ENCODE peak calls at places on chromosomes 16 and 17, in four cellular contexts. One of them, this sample, is unnamed.

GRCh38 chr17:81130385-81131288 is 34.7 kb upstream of the PVALEF start:
- DNase-seq in pancreas: no peak
- DNase-seq in IMR-90: no peak
- DNase-seq in heart left ventricle: no peak
- DNase-seq in this sample: no peak

GRCh38 chr16:74296465-74297295 is at the start of gene PSMD7:
- DNase-seq in IMR-90: peak; percentile 85
- DNase-seq in pancreas: peak; percentile 90
- DNase-seq in heart left ventricle: peak; percentile 94
- DNase-seq in this sample: peak; percentile 94

GRCh38 chr17:81443269-81443668 is 48.0 kb downstream of the BAHCC1 start:
- DNase-seq in IMR-90: no peak
- DNase-seq in pancreas: no peak
- DNase-seq in heart left ventricle: no peak
- DNase-seq in this sample: no peak

GRCh38 chr17:44203731-44204452 is 4.2 kb upstream of the ATXN7L3 start:
- DNase-seq in heart left ventricle: no peak
- DNase-seq in IMR-90: peak; percentile 31
- DNase-seq in pancreas: no peak
- DNase-seq in this sample: peak; percentile 44

GRCh38 chr17:55264273-55264639 is 504 bp upstream of the HLF start:
- DNase-seq in pancreas: peak; percentile 23
- DNase-seq in heart left ventricle: no peak
- DNase-seq in IMR-90: no peak
- DNase-seq in this sample: no peak

GRCh38 chr16:14549789-14550153 is 80.3 kb downstream of the PARN start:
- DNase-seq in IMR-90: no peak
- DNase-seq in heart left ventricle: peak; percentile 56
- DNase-seq in pancreas: no peak
- DNase-seq in this sample: no peak

GRCh38 chr17:47719411-47720152 is 13.5 kb upstream of the TBX21 start:
- DNase-seq in pancreas: no peak
- DNase-seq in heart left ventricle: no peak
- DNase-seq in IMR-90: peak; percentile 72
- DNase-seq in this sample: peak; percentile 92

GRCh38 chr16:23889189-23889588 is 53.4 kb downstream of the PRKCB start:
- DNase-seq in pancreas: no peak
- DNase-seq in heart left ventricle: no peak
- DNase-seq in IMR-90: no peak
- DNase-seq in this sample: no peak

GRCh38 chr16:20072524-20073202 is 1.0 kb downstream of the GPR139 start:
- DNase-seq in pancreas: no peak
- DNase-seq in heart left ventricle: no peak
- DNase-seq in IMR-90: no peak
- DNase-seq in this sample: no peak

GRCh38 chr17:83173180-83173996 is 94.0 kb downstream of the METRNL start:
- DNase-seq in heart left ventricle: no peak
- DNase-seq in IMR-90: no peak
- DNase-seq in pancreas: no peak
- DNase-seq in this sample: peak; percentile 42

GRCh38 chr17:70278846-70279465 is 109.6 kb downstream of the KCNJ2 start:
- DNase-seq in pancreas: no peak
- DNase-seq in heart left ventricle: no peak
- DNase-seq in IMR-90: peak; percentile 1
- DNase-seq in this sample: no peak

GRCh38 chr17:73340093-73340596 is 28.3 kb upstream of the CDC42EP4 start:
- DNase-seq in IMR-90: peak; percentile 95
- DNase-seq in heart left ventricle: no peak
- DNase-seq in pancreas: no peak
- DNase-seq in this sample: peak; percentile 93

GRCh38 chr16:70466812-70467090 is 12.4 kb downstream of the FCSK start:
- DNase-seq in pancreas: no peak
- DNase-seq in heart left ventricle: no peak
- DNase-seq in IMR-90: no peak
- DNase-seq in this sample: no peak

GRCh38 chr16:31696968-31697743 is 169.5 kb downstream of the AHSP start:
- DNase-seq in pancreas: no peak
- DNase-seq in heart left ventricle: no peak
- DNase-seq in IMR-90: peak; percentile 53
- DNase-seq in this sample: peak; percentile 22

GRCh38 chr16:53651357-53651756 is 52.3 kb downstream of the RPGRIP1L start:
- DNase-seq in heart left ventricle: no peak
- DNase-seq in pancreas: no peak
- DNase-seq in IMR-90: no peak
- DNase-seq in this sample: no peak

GRCh38 chr17:11692688-11693087 is 94.4 kb downstream of the DNAH9 start:
- DNase-seq in IMR-90: no peak
- DNase-seq in pancreas: no peak
- DNase-seq in heart left ventricle: no peak
- DNase-seq in this sample: no peak

GRCh38 chr17:40942553-40942952 is 5.1 kb upstream of the KRT23 start:
- DNase-seq in pancreas: no peak
- DNase-seq in heart left ventricle: no peak
- DNase-seq in IMR-90: no peak
- DNase-seq in this sample: no peak

GRCh38 chr16:28309811-28310311 is 17.5 kb downstream of the SBK1 start:
- DNase-seq in pancreas: no peak
- DNase-seq in heart left ventricle: no peak
- DNase-seq in IMR-90: no peak
- DNase-seq in this sample: no peak

GRCh38 chr17:66996926-66997325 is 32.4 kb downstream of the CACNG4 start:
- DNase-seq in pancreas: no peak
- DNase-seq in heart left ventricle: no peak
- DNase-seq in IMR-90: no peak
- DNase-seq in this sample: no peak

GRCh38 chr16:56970934-56971767 is 9.4 kb downstream of the CETP start:
- DNase-seq in heart left ventricle: no peak
- DNase-seq in IMR-90: peak; percentile 19
- DNase-seq in pancreas: no peak
- DNase-seq in this sample: no peak

GRCh38 chr17:5123343-5124124 is 7.7 kb downstream of the USP6 start:
- DNase-seq in IMR-90: no peak
- DNase-seq in pancreas: peak; percentile 6
- DNase-seq in heart left ventricle: no peak
- DNase-seq in this sample: no peak

GRCh38 chr17:79299349-79299748 is 224.7 kb downstream of the ENGASE start:
- DNase-seq in heart left ventricle: no peak
- DNase-seq in IMR-90: no peak
- DNase-seq in pancreas: no peak
- DNase-seq in this sample: no peak

GRCh38 chr16:27228621-27229501 is 25.5 kb downstream of the KDM8 start:
- DNase-seq in heart left ventricle: peak; percentile 59
- DNase-seq in IMR-90: no peak
- DNase-seq in pancreas: peak; percentile 61
- DNase-seq in this sample: no peak

GRCh38 chr17:58289869-58290268 is 9.1 kb upstream of the MPO start:
- DNase-seq in pancreas: no peak
- DNase-seq in IMR-90: no peak
- DNase-seq in heart left ventricle: no peak
- DNase-seq in this sample: no peak

GRCh38 chr17:82832881-82833475 is 6.8 kb downstream of the ZNF750 start:
- DNase-seq in IMR-90: no peak
- DNase-seq in pancreas: no peak
- DNase-seq in heart left ventricle: no peak
- DNase-seq in this sample: no peak

GRCh38 chr16:73071131-73071940 is 23.4 kb upstream of the ZFHX3 start:
- DNase-seq in pancreas: peak; percentile 72
- DNase-seq in IMR-90: no peak
- DNase-seq in heart left ventricle: peak; percentile 54
- DNase-seq in this sample: no peak

GRCh38 chr17:81539961-81540675 is 11.9 kb downstream of the FSCN2 start:
- DNase-seq in IMR-90: no peak
- DNase-seq in heart left ventricle: peak; percentile 25
- DNase-seq in pancreas: peak; percentile 30
- DNase-seq in this sample: no peak

GRCh38 chr17:83185023-83186002 is 105.9 kb downstream of the METRNL start:
- DNase-seq in pancreas: peak; percentile 4
- DNase-seq in IMR-90: no peak
- DNase-seq in heart left ventricle: no peak
- DNase-seq in this sample: no peak

GRCh38 chr17:13581925-13582324 is 19.8 kb downstream of the HS3ST3A1 start:
- DNase-seq in heart left ventricle: no peak
- DNase-seq in pancreas: no peak
- DNase-seq in IMR-90: no peak
- DNase-seq in this sample: no peak

GRCh38 chr17:50916708-50917417 is 50.7 kb upstream of the TOB1 start:
- DNase-seq in pancreas: no peak
- DNase-seq in heart left ventricle: peak; percentile 43
- DNase-seq in IMR-90: no peak
- DNase-seq in this sample: no peak

GRCh38 chr17:80501739-80502577 is 25.6 kb upstream of the NPTX1 start:
- DNase-seq in heart left ventricle: no peak
- DNase-seq in IMR-90: peak; percentile 97
- DNase-seq in pancreas: no peak
- DNase-seq in this sample: peak; percentile 97

GRCh38 chr17:16623282-16623681 is 30.4 kb downstream of the ZNF624 start:
- DNase-seq in IMR-90: no peak
- DNase-seq in heart left ventricle: no peak
- DNase-seq in pancreas: no peak
- DNase-seq in this sample: no peak

GRCh38 chr17:16617481-16618060 is 36.1 kb downstream of the ZNF624 start:
- DNase-seq in heart left ventricle: no peak
- DNase-seq in pancreas: no peak
- DNase-seq in IMR-90: no peak
- DNase-seq in this sample: no peak

DNA sequence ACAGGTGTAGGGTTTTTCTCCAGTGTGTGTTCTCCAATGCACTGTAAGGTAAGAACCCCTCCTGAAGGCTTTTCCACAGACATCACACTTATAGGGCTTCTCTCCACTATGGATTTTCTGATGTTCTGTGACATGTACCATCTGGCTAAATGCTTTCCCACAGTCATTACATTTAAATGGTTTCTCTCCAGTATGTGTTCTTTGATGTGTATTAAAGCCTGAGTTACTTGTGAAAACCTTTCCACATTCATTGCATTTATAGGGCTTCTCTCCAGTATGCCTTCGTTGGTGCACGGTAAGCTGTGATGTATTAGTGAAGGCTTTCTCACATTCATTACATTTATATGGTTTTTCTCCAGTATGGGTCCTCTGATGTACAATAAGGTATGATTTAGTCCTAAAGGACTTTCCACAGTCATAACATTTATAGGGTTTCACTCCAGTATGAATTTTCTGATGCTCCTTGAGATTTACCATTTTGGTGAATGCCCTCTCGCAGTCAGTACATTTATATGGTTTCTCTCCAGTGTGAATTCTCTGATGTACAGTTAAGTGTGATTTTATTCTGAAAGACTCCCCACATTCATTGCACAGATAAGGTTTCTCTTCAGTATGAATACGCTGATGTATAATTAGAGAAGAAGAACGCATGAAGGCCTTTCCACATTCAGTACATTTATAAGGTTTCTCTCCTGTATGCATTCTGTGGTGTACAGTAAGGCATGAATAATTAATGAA is 30.9 kb downstream of the ZNF624 start:
- DNase-seq in pancreas: no peak
- DNase-seq in heart left ventricle: no peak
- DNase-seq in IMR-90: no peak
- DNase-seq in this sample: no peak
- H3K9me3 ChIP-seq in pancreas: no peaks in the 10 kb centered on the region
- H3K9me3 ChIP-seq in heart left ventricle: peaks cover 100% of the 10 kb centered on the region
- H3K9me3 ChIP-seq in IMR-90: peaks cover 61% of the 10 kb centered on the region
- H3K9me3 ChIP-seq in this sample: peaks cover 37% of the 10 kb centered on the region

DNA sequence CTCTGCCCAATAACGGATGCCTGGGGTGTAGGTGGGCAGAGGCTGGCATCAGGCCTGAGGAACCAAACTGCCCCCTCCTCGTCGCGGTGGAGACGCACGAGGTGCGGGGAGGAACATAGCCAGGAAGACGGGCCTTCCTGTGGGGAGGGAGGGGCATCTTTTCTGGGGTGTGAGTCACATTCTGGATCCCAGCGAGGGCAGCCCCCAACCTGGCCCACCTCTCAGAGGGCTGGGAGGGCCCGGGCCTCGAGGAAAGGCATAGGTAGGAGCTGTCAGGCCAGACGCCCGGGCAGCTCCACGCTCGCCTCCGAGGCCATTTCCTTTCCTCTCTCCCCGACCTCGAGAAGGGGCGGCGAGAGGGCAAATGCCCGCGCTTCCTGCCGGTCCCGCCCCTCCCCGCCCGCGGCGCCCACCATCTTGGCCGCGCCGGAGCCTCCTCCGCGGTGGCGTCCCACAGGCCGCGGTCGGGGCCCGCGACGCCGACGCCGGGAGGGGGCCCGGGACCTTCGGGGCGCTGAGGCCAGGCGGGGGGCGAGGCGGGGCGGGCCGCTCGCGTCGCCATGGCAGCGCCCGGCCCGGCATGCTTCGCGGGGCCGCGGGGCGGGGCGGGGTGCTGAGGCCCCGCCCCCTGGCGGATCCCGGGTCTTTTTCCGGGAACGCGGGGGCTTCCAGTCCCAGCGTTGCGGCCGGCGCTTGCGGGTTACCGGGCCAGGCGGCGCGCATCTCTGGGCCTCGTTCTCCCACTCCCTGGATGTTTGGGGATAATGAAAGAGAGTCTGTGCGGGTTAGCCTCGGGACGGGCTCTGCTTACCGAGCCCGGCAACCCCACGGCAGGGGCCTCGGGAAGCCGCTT is 13.2 kb downstream of the RAI1 start:
- DNase-seq in heart left ventricle: peak; percentile 78
- DNase-seq in IMR-90: peak; percentile 55
- DNase-seq in pancreas: peak; percentile 67
- DNase-seq in this sample: peak; percentile 73
- H3K4me1 ChIP-seq in heart left ventricle: peaks cover 74% of the 10 kb centered on the region
- H3K4me1 ChIP-seq in IMR-90: peaks cover 61% of the 10 kb centered on the region
- H3K4me1 ChIP-seq in pancreas: peaks cover 28% of the 10 kb centered on the region
- H3K4me1 ChIP-seq in this sample: peaks cover 79% of the 10 kb centered on the region

GRCh38 chr17:76049239-76049638 is 22.1 kb upstream of the EVPL start:
- DNase-seq in IMR-90: no peak
- DNase-seq in heart left ventricle: no peak
- DNase-seq in pancreas: no peak
- DNase-seq in this sample: no peak
- H3K36me3 ChIP-seq in IMR-90: peaks cover 68% of the 10 kb centered on the region
- H3K36me3 ChIP-seq in heart left ventricle: peaks cover 98% of the 10 kb centered on the region
- H3K36me3 ChIP-seq in pancreas: peaks cover 38% of the 10 kb centered on the region
- H3K36me3 ChIP-seq in this sample: peaks cover 93% of the 10 kb centered on the region

DNA sequence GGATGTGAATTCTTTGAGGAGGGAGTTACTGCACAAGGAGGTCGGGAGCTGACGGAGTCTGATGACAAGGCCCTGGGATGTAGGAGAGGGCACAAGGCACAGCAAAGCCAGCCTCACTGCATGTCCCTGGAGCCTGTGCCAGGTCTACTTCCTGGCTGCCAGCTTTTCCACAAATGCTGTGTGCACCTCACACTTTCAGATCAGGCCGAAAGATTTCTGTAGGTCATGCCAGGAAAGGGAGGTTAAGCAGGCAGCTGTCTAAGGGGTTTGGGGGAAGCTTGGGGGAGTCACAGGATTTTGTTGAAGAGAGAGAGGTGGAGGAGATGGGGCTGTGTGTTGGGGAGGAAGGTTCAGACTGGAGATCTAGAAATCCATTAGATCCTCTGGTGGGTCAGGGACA is 792.5 kb downstream of the KCNJ18 start:
- DNase-seq in pancreas: no peak
- DNase-seq in IMR-90: no peak
- DNase-seq in heart left ventricle: no peak
- DNase-seq in this sample: no peak
- H3K9me3 ChIP-seq in pancreas: no peaks in the 10 kb centered on the region
- H3K9me3 ChIP-seq in IMR-90: peaks cover 16% of the 10 kb centered on the region
- H3K9me3 ChIP-seq in heart left ventricle: no peaks in the 10 kb centered on the region
- H3K9me3 ChIP-seq in this sample: no peaks in the 10 kb centered on the region

This sample was measured in SJSA1.